ENCODE peak calls at places on chromosome 22, in ten cellular contexts. Q is activated CD8-positive, alpha-beta memory T cell treated with anti-CD3 and anti-CD28 coated beads for 24 hours; Z is HS-5; C is A549; R is testis; S is activated gamma-delta T cell; G is WTC11; A is erythroblast; Y is chondrocyte; U is non-pigmented ciliary epithelial cell. I is an unnamed sample.

GRCh38 chr22:23072911-23073491 is 2.7 kb downstream of the GNAZ start:
- DNase-seq in A (no peak), C (no peak), Z (no peak), Y (peak), S (no peak), R (no peak), Q (no peak), G (no peak), U (no peak), I (no peak)

GRCh38 chr22:29801153-29801552 is 34.0 kb downstream of the UQCR10 start:
- DNase-seq in Z (no peak), Y (no peak), G (no peak), C (no peak), R (no peak), S (no peak), A (no peak), Q (no peak), U (no peak), I (no peak)

GRCh38 chr22:37627545-37627944 is 11.9 kb upstream of the SH3BP1 start:
- DNase-seq in R (no peak), Q (peak), A (no peak), G (no peak), S (no peak), Y (no peak), Z (no peak), U (no peak), C (no peak), I (no peak)

GRCh38 chr22:17891427-17892167 is 117.3 kb upstream of the BID start:
- DNase-seq in A (no peak), U (no peak), R (no peak), G (peak), Z (no peak), S (no peak), Q (no peak), C (peak), Y (no peak), I (no peak)

GRCh38 chr22:22681221-22681739 is 36.9 kb downstream of the GGTLC2 start:
- DNase-seq in C (no peak), Z (no peak), R (no peak), Q (no peak), A (no peak), G (no peak), U (no peak), S (no peak), Y (no peak), I (no peak)

GRCh38 chr22:21642584-21643448 is 714 bp downstream of the SDF2L1 start:
- DNase-seq in C (peak), A (peak), Y (no peak), R (no peak), Z (no peak), Q (peak), S (no peak), U (no peak), G (peak), I (peak)

GRCh38 chr22:23070418-23071162 is at the start of gene GNAZ:
- DNase-seq in C (no peak), Q (peak), Z (no peak), G (peak), A (no peak), Y (peak), S (peak), R (no peak), U (no peak), I (no peak)

GRCh38 chr22:48942698-48943566 is 884.7 kb downstream of the BRD1 start:
- DNase-seq in Z (no peak), A (no peak), G (no peak), C (no peak), Q (peak), R (peak), S (no peak), Y (peak), U (no peak), I (peak)

GRCh38 chr22:47102648-47103047 is 340.2 kb downstream of the TBC1D22A start:
- DNase-seq in R (no peak), S (no peak), G (peak), U (no peak), Y (no peak), C (no peak), Z (no peak), A (no peak), Q (peak), I (peak)

GRCh38 chr22:35064664-35065063 is 1.3 kb upstream of the ISX start:
- DNase-seq in Y (no peak), S (no peak), U (no peak), Z (no peak), C (no peak), R (no peak), Q (no peak), G (no peak), A (no peak), I (no peak)

GRCh38 chr22:38755155-38755910 is 465 bp downstream of the SUN2 start:
- DNase-seq in U (no peak), C (peak), R (peak), A (peak), G (peak), S (peak), Q (peak), Y (no peak), Z (no peak), I (peak)

GRCh38 chr22:48449466-48450187 is 1378.0 kb downstream of the BRD1 start:
- DNase-seq in Z (no peak), R (no peak), A (no peak), C (no peak), Y (no peak), Q (no peak), S (no peak), U (no peak), G (no peak), I (no peak)

GRCh38 chr22:29994027-29994715 is 86.1 kb upstream of the HORMAD2 start:
- DNase-seq in Y (no peak), R (no peak), S (no peak), C (peak), U (peak), G (no peak), Q (no peak), Z (peak), A (peak), I (no peak)

GRCh38 chr22:41526802-41527799 is 17.2 kb downstream of the POLR3H start:
- DNase-seq in Y (no peak), Z (no peak), S (peak), R (peak), C (peak), G (peak), Q (peak), U (no peak), A (peak), I (no peak)

GRCh38 chr22:27462190-27462589 is 339.4 kb downstream of the MN1 start:
- DNase-seq in Y (no peak), C (no peak), Q (no peak), A (no peak), S (no peak), R (no peak), U (no peak), Z (no peak), G (no peak), I (no peak)

GRCh38 chr22:41021039-41021654 is 70.0 kb downstream of the RBX1 start:
- DNase-seq in A (no peak), C (no peak), S (no peak), Y (no peak), R (peak), Q (peak), G (peak), U (no peak), Z (no peak), I (no peak)

GRCh38 chr22:50308597-50308935 is 1.1 kb upstream of the PLXNB2 start:
- DNase-seq in G (no peak), A (no peak), R (peak), Y (no peak), C (no peak), S (no peak), Z (no peak), Q (no peak), U (no peak), I (no peak)

GRCh38 chr22:27541831-27542230 is 259.7 kb downstream of the MN1 start:
- DNase-seq in G (no peak), C (no peak), Z (no peak), S (no peak), R (no peak), Y (no peak), Q (no peak), U (no peak), A (no peak), I (no peak)

GRCh38 chr22:25383278-25383820 is 163.9 kb downstream of the CRYBB2 start:
- DNase-seq in Q (no peak), C (no peak), Y (no peak), G (no peak), U (no peak), S (no peak), A (no peak), Z (no peak), R (no peak), I (no peak)